ENCODE peak calls at places on chromosomes 11 and 22, in four cellular contexts. J is HL-60, B is Caco-2, E is fibroblast of lung. T is an unnamed sample.

GRCh38 chr11:124740277-124740882 is 638 bp downstream of the NRGN start:
- DNase-seq in J (peak; percentile 61), B (peak; percentile 61), E (peak; percentile 21), T (no peak)

GRCh38 chr11:73637012-73637411 is 9.4 kb upstream of the PLEKHB1 start:
- DNase-seq in J (no peak), B (no peak), E (no peak), T (no peak)

GRCh38 chr11:10990160-10990559 is 132.3 kb upstream of the ZBED5 start:
- DNase-seq in J (no peak), B (no peak), E (no peak), T (no peak)

GRCh38 chr22:40033586-40034380 is 39.0 kb downstream of the FAM83F start:
- DNase-seq in J (no peak), B (no peak), E (no peak), T (no peak)

GRCh38 chr11:17765381-17766359 is 31.1 kb downstream of the KCNC1 start:
- DNase-seq in J (no peak), B (no peak), E (peak; percentile 52), T (no peak)

GRCh38 chr11:69104856-69105395 is 50.8 kb upstream of the SMIM38 start:
- DNase-seq in J (no peak), B (no peak), E (no peak), T (no peak)

GRCh38 chr11:64900774-64901173 is 16.2 kb downstream of the ATG2A start:
- DNase-seq in J (no peak), B (no peak), E (no peak), T (no peak)

GRCh38 chr11:122879785-122880184 is 2.8 kb upstream of the JHY start:
- DNase-seq in J (no peak), B (no peak), E (no peak), T (no peak)

GRCh38 chr11:3022300-3022967 is 30.3 kb upstream of the NAP1L4 start:
- DNase-seq in J (peak; percentile 68), B (no peak), E (peak; percentile 35), T (no peak)

GRCh38 chr11:57425565-57426438 is 1.1 kb downstream of the SLC43A3 start:
- DNase-seq in J (peak; percentile 63), B (no peak), E (peak; percentile 30), T (no peak)

GRCh38 chr11:17294033-17294432 is 17.5 kb downstream of the NUCB2 start:
- DNase-seq in J (no peak), B (no peak), E (no peak), T (no peak)

GRCh38 chr22:22878801-22879674 is 8.6 kb upstream of the IGLL5 start:
- DNase-seq in J (no peak), B (no peak), E (no peak), T (no peak)
- TF ChIP-seq CTCF in J (peak; percentile 11), B (no peak), E (no peak), T (no peak)

DNA sequence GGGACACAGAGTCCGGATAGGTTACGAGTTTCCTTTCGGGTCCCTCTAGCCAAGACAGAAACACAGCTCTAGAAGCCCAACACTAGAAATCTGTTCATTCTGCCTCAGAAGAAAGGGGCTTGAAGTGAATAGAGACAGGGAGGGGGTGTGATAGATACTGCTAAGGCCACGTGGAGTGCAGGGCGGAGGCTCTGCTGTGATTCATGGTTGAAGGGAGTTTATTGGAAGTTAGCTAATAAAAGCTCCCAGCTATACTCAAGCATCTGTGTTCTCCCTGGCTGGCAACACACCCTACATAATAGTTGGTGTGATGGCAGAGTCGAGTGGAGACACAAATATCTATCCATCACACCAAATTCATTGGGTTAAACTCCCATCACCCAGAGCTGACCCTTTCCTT is 337.4 kb downstream of the CADM1 start:
- DNase-seq in J (no peak), B (no peak), E (peak; percentile 33), T (no peak)
- TF ChIP-seq CTCF in J (no peak), B (no peak), E (no peak), T (no peak)

DNA sequence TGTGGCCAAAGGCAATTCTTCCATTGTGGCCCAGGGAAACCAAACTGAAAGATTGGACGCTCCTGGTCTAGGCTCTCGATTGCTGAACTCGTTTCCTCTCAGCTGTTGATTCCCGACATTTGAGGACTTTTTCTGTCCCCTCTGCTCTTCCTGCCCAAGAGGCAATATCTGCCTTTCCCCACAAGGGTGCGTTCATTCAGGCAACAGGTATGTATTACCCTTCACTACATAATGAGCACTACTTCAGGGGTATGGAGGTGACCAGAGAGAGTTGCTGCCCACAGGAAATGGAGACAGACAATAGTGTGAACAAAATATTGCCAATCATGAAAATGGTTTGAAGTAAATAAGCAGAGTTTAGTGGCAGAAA is 8.2 kb downstream of the PTH start:
- DNase-seq in J (no peak), B (peak; percentile 51), E (no peak), T (peak; percentile 28)
- TF ChIP-seq CTCF in J (peak; percentile 47), B (no peak), E (no peak), T (peak; percentile 11)

DNA sequence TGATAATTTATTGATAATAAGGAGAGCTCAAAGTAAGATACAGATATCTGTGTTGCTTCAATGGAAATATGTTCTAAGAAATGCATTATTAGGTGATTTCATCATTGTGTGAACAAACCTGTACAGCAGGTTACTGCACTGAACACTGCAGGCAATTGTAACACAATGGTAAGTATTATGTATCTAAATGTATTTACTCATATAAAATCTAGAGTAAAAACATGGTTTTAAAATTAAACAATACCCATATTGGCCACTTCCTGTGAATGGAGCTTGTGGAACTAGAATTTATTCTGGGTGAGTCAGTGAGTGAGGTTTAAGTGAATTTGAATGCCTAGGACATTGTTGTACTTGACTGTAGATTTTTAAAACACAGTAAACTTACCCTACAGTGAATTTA is 722.9 kb upstream of the RAG2 start:
- DNase-seq in J (no peak), B (no peak), E (peak; percentile 12), T (peak; percentile 36)
- TF ChIP-seq CTCF in J (no peak), B (no peak), E (no peak), T (no peak)

DNA sequence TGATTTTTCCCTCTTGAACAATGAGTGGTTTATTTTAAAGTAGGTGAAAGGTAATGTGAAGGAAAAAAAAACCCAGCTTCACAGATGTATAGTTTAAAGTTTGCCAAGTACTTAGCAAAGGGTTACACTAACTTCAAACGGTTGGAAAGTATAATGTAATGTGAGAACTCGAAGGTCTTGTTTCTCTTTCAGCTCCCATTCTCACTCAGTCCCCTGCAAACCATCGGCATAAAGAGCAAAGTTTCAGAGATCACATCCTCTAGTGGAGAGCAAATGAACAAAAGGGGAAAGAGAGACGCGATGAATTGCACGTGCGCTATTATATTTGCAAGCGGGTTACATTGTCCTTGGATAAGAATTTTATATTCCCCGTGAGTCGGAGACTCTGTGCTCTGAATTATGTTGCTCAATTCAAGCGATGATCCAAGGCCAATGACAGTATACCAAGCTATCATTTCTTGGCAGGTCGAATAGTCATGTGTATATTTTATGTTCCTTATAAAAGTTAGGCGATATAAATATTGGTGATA is 37.6 kb upstream of the BIRC3 start:
- DNase-seq in J (no peak), B (peak; percentile 43), E (peak; percentile 62), T (peak; percentile 28)
- TF ChIP-seq CTCF in J (no peak), B (peak; percentile 18), E (peak; percentile 44), T (no peak)